ENCODE peak calls at places on chromosomes 13 and 19, in five cellular contexts. Q, P, N, S and W are unnamed samples. For H3K36me3 and H3K4me1, the result is how much of the 10 kb centered on the place peaks cover.

GRCh38 chr19:35236638-35237400 is 8.3 kb upstream of the FAM187B start:
- DNase-seq in Q (no peak), P (no peak), N (no peak), S (no peak), W (peak)

GRCh38 chr13:80048802-80049201 is 292.1 kb downstream of the SPRY2 start:
- DNase-seq in Q (peak), P (peak), N (peak), S (peak), W (no peak)

GRCh38 chr19:38006361-38007045 is 99.5 kb downstream of the SIPA1L3 start:
- DNase-seq in Q (no peak), P (peak), N (no peak), S (no peak), W (no peak)

GRCh38 chr13:22483276-22483675 is 697.5 kb upstream of the SGCG start:
- DNase-seq in Q (no peak), P (no peak), N (no peak), S (no peak), W (no peak)

GRCh38 chr13:99985886-99986527 is 4.4 kb downstream of the ZIC2 start:
- DNase-seq in Q (no peak), P (no peak), N (no peak), S (no peak), W (no peak)

GRCh38 chr19:38004505-38005223 is 97.7 kb downstream of the SIPA1L3 start:
- DNase-seq in Q (peak), P (peak), N (peak), S (peak), W (no peak)

GRCh38 chr13:105567951-105568510 is 967.4 kb downstream of the EFNB2 start:
- DNase-seq in Q (no peak), P (no peak), N (no peak), S (no peak), W (no peak)

GRCh38 chr13:49759503-49759902 is 33.0 kb downstream of the KPNA3 start:
- DNase-seq in Q (no peak), P (no peak), N (no peak), S (no peak), W (peak)

GRCh38 chr19:57512845-57513244 is 13.1 kb downstream of the ZNF773 start:
- DNase-seq in Q (peak), P (no peak), N (peak), S (no peak), W (peak)

GRCh38 chr19:14843587-14843986 is 5.1 kb downstream of the OR7A10 start:
- DNase-seq in Q (no peak), P (no peak), N (no peak), S (no peak), W (no peak)

GRCh38 chr13:109140777-109141354 is 511.5 kb downstream of the MYO16 start:
- DNase-seq in Q (no peak), P (no peak), N (no peak), S (no peak), W (no peak)

GRCh38 chr13:33799950-33800592 is 17.9 kb upstream of the RFC3 start:
- DNase-seq in Q (peak), P (no peak), N (peak), S (no peak), W (no peak)

GRCh38 chr19:29524912-29525870 is 603 bp upstream of the VSTM2B start:
- DNase-seq in Q (no peak), P (no peak), N (no peak), S (no peak), W (no peak)

GRCh38 chr19:7427944-7428343 is 60.9 kb downstream of the PEX11G start:
- DNase-seq in Q (peak), P (no peak), N (peak), S (no peak), W (no peak)

GRCh38 chr19:35268546-35269424 is at the start of gene USF2:
- DNase-seq in Q (peak), P (no peak), N (peak), S (peak), W (peak)

GRCh38 chr13:103960011-103960410 is 893.8 kb upstream of the SLC10A2 start:
- DNase-seq in Q (no peak), P (no peak), N (no peak), S (no peak), W (no peak)

GRCh38 chr13:42991892-42992584 is at the start of gene EPSTI1:
- DNase-seq in Q (peak), P (no peak), N (peak), S (peak), W (peak)

GRCh38 chr13:92232880-92233279 is 834.5 kb downstream of the GPC5 start:
- DNase-seq in Q (no peak), P (no peak), N (no peak), S (no peak), W (no peak)

GRCh38 chr19:33287438-33287837 is 14.9 kb downstream of the CEBPA start:
- DNase-seq in Q (no peak), P (no peak), N (no peak), S (no peak), W (no peak)

GRCh38 chr19:6536138-6536671 is 5.4 kb downstream of the TNFSF9 start:
- DNase-seq in Q (no peak), P (peak), N (no peak), S (no peak), W (peak)

GRCh38 chr13:71240906-71241305 is 626.1 kb downstream of the DACH1 start:
- DNase-seq in Q (no peak), P (no peak), N (peak), S (no peak), W (no peak)

GRCh38 chr13:25095862-25096453 is at the start of gene PABPC3:
- DNase-seq in Q (no peak), P (no peak), N (peak), S (no peak), W (no peak)

DNA sequence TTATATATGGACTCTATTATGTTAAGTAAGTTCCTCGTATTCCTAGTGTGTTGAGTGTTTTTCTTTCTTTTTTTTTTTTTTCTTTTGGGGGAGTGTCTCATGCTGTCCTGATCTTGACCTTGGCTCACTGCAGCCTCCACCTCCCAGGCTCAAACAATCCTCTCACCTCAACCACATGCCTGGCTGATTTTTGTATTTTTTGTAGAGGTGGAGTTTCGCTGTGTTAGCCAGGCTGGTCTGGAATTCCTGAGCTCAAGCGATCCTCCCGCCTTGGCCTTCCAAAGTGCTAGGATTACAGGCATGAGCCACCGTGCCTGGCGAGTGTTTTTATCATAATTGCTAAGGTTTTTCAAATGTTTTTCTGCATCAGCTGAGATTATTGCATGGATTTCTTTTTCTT is 10.7 kb upstream of the ZNF480 start:
- DNase-seq in Q (no peak), P (no peak), N (no peak), S (no peak), W (no peak)
- H3K36me3 ChIP-seq in Q (under half), P (under half), N (under half), S (under half), W (half or more)

GRCh38 chr13:113763961-113764792 is 5.2 kb downstream of the TMEM255B start:
- DNase-seq in Q (no peak), P (no peak), N (no peak), S (no peak), W (no peak)

GRCh38 chr13:113764793-113765190 is 5.8 kb downstream of the TMEM255B start:
- DNase-seq in Q (no peak), P (no peak), N (no peak), S (no peak), W (no peak)

GRCh38 chr13:113762075-113762474 is 3.0 kb downstream of the TMEM255B start:
- DNase-seq in Q (no peak), P (no peak), N (no peak), S (no peak), W (no peak)

GRCh38 chr13:113762538-113762937 is 3.5 kb downstream of the TMEM255B start:
- DNase-seq in Q (no peak), P (no peak), N (no peak), S (no peak), W (no peak)

GRCh38 chr13:113763254-113763653 is 4.2 kb downstream of the TMEM255B start:
- DNase-seq in Q (no peak), P (no peak), N (no peak), S (no peak), W (no peak)
- H3K27ac ChIP-seq in Q (no peak), P (no peak), N (no peak), S (no peak), W (no peak)

GRCh38 chr19:55393362-55393761 is 7.6 kb downstream of the RPL28 start:
- DNase-seq in Q (no peak), P (no peak), N (no peak), S (no peak), W (no peak)

GRCh38 chr19:55392820-55393219 is 7.1 kb downstream of the RPL28 start:
- DNase-seq in Q (no peak), P (no peak), N (no peak), S (no peak), W (no peak)

GRCh38 chr19:55391191-55391670 is 5.5 kb downstream of the RPL28 start:
- DNase-seq in Q (no peak), P (no peak), N (no peak), S (no peak), W (no peak)

GRCh38 chr19:55390461-55390880 is 4.7 kb downstream of the RPL28 start:
- DNase-seq in Q (no peak), P (no peak), N (no peak), S (no peak), W (no peak)

GRCh38 chr19:55391702-55392615 is 6.2 kb downstream of the RPL28 start:
- DNase-seq in Q (peak), P (no peak), N (no peak), S (no peak), W (no peak)
- H3K4me1 ChIP-seq in Q (under half), P (under half), N (under half), S (under half), W (under half)

GRCh38 chr19:10882108-10882457 is 10.7 kb downstream of the CARM1 start:
- DNase-seq in Q (no peak), P (no peak), N (no peak), S (no peak), W (no peak)

GRCh38 chr19:10885241-10886169 is 14.2 kb downstream of the CARM1 start:
- DNase-seq in Q (no peak), P (no peak), N (no peak), S (no peak), W (no peak)

GRCh38 chr19:10881403-10882107 is 10.2 kb downstream of the CARM1 start:
- DNase-seq in Q (no peak), P (no peak), N (no peak), S (no peak), W (no peak)

GRCh38 chr19:10887616-10888367 is 16.4 kb downstream of the CARM1 start:
- DNase-seq in Q (no peak), P (no peak), N (no peak), S (no peak), W (no peak)

GRCh38 chr19:10884273-10884672 is 12.9 kb downstream of the CARM1 start:
- DNase-seq in Q (peak), P (no peak), N (peak), S (peak), W (no peak)
- H3K36me3 ChIP-seq in Q (under half), P (under half), N (under half), S (under half), W (under half)